ENCODE peak calls at places on chromosome 13, in seven cellular contexts. C, F, H, Q, O, K and P are unnamed samples.
A peak's percentile ranks its signal among the peaks of the same experiment; 100 is the strongest.

GRCh38 chr13:51396352-51396751 is 56.5 kb downstream of the INTS6 start:
- ATAC-seq in C (peak; percentile 47), F (no peak), H (no peak), Q (no peak), O (no peak), K (peak; percentile 89), P (no peak)

GRCh38 chr13:108609353-108609752 is 20.1 kb upstream of the MYO16 start:
- ATAC-seq in C (peak; percentile 58), F (peak; percentile 70), H (no peak), Q (peak; percentile 45), O (peak; percentile 38), K (peak; percentile 54), P (no peak)

GRCh38 chr13:114015608-114016295 is 41.9 kb upstream of the C13orf46 start:
- ATAC-seq in C (peak; percentile 69), F (no peak), H (peak; percentile 85), Q (no peak), O (peak; percentile 16), K (no peak), P (peak; percentile 83)

GRCh38 chr13:27921421-27921960 is 1.7 kb downstream of the PDX1 start:
- ATAC-seq in C (no peak), F (no peak), H (no peak), Q (peak; percentile 17), O (peak; percentile 21), K (no peak), P (no peak)

GRCh38 chr13:56247692-56248091 is 893.0 kb upstream of the PRR20A start:
- ATAC-seq in C (no peak), F (no peak), H (no peak), Q (no peak), O (no peak), K (no peak), P (no peak)

GRCh38 chr13:114219406-114219805 is 15.3 kb upstream of the CDC16 start:
- ATAC-seq in C (no peak), F (no peak), H (no peak), Q (no peak), O (no peak), K (no peak), P (no peak)

GRCh38 chr13:43664700-43665191 is 122.0 kb downstream of the ENOX1 start:
- ATAC-seq in C (peak; percentile 56), F (no peak), H (peak; percentile 50), Q (peak; percentile 42), O (no peak), K (no peak), P (peak; percentile 40)

GRCh38 chr13:77907653-77908341 is 10.8 kb downstream of the EDNRB start:
- ATAC-seq in C (no peak), F (no peak), H (peak; percentile 54), Q (peak; percentile 62), O (no peak), K (no peak), P (peak; percentile 39)

GRCh38 chr13:34162545-34162936 is 344.6 kb downstream of the RFC3 start:
- ATAC-seq in C (peak; percentile 31), F (no peak), H (peak; percentile 64), Q (no peak), O (no peak), K (no peak), P (peak; percentile 30)

GRCh38 chr13:73364706-73365105 is 305.9 kb downstream of the KLF5 start:
- ATAC-seq in C (no peak), F (no peak), H (no peak), Q (no peak), O (no peak), K (no peak), P (no peak)

GRCh38 chr13:36069881-36070366 is 61.3 kb downstream of the DCLK1 start:
- ATAC-seq in C (peak; percentile 85), F (no peak), H (peak; percentile 75), Q (no peak), O (no peak), K (no peak), P (peak; percentile 83)

GRCh38 chr13:34308725-34309124 is 490.8 kb downstream of the RFC3 start:
- ATAC-seq in C (no peak), F (no peak), H (no peak), Q (no peak), O (no peak), K (no peak), P (no peak)

GRCh38 chr13:103525530-103525929 is 459.3 kb upstream of the SLC10A2 start:
- ATAC-seq in C (no peak), F (no peak), H (no peak), Q (peak; percentile 68), O (no peak), K (no peak), P (no peak)

GRCh38 chr13:44022196-44022595 is 142.5 kb downstream of the LACC1 start:
- ATAC-seq in C (no peak), F (no peak), H (no peak), Q (no peak), O (no peak), K (no peak), P (no peak)

GRCh38 chr13:51856027-51856736 is 5.6 kb upstream of the CCDC70 start:
- ATAC-seq in C (no peak), F (no peak), H (no peak), Q (no peak), O (no peak), K (no peak), P (no peak)

GRCh38 chr13:27666951-27667350 is 45.3 kb downstream of the POLR1D start:
- ATAC-seq in C (no peak), F (no peak), H (no peak), Q (no peak), O (no peak), K (peak; percentile 44), P (no peak)

GRCh38 chr13:78323040-78323439 is 280.3 kb downstream of the POU4F1 start:
- ATAC-seq in C (no peak), F (no peak), H (no peak), Q (no peak), O (no peak), K (no peak), P (no peak)

GRCh38 chr13:24574847-24575246 is 62.3 kb upstream of the PARP4 start:
- ATAC-seq in C (no peak), F (no peak), H (no peak), Q (no peak), O (no peak), K (no peak), P (no peak)

GRCh38 chr13:66665991-66666390 is 564.1 kb downstream of the PCDH9 start:
- ATAC-seq in C (no peak), F (no peak), H (peak; percentile 34), Q (no peak), O (no peak), K (no peak), P (no peak)

GRCh38 chr13:29903524-29903923 is 53.1 kb upstream of the UBL3 start:
- ATAC-seq in C (no peak), F (no peak), H (no peak), Q (no peak), O (no peak), K (no peak), P (no peak)

GRCh38 chr13:29907670-29908069 is 57.3 kb upstream of the UBL3 start:
- ATAC-seq in C (no peak), F (no peak), H (no peak), Q (no peak), O (no peak), K (no peak), P (no peak)

GRCh38 chr13:29908411-29908810 is 58.0 kb upstream of the UBL3 start:
- ATAC-seq in C (peak; percentile 76), F (no peak), H (peak; percentile 68), Q (no peak), O (no peak), K (no peak), P (peak; percentile 40)

GRCh38 chr13:29906432-29907011 is 56.1 kb upstream of the UBL3 start:
- ATAC-seq in C (no peak), F (no peak), H (no peak), Q (no peak), O (no peak), K (no peak), P (no peak)

GRCh38 chr13:29905845-29906244 is 55.4 kb upstream of the UBL3 start:
- ATAC-seq in C (peak; percentile 55), F (no peak), H (peak; percentile 51), Q (peak; percentile 96), O (peak; percentile 71), K (no peak), P (peak; percentile 80)
- TF ChIP-seq POLR2A in C (no peak), F (no peak), H (no peak), Q (no peak), O (no peak), K (no peak), P (no peak)

GRCh38 chr13:30880151-30880551 is 25.9 kb upstream of the MEDAG start:
- ATAC-seq in C (peak; percentile 67), F (no peak), H (peak; percentile 79), Q (no peak), O (no peak), K (no peak), P (peak; percentile 48)

GRCh38 chr13:30881931-30882899 is 23.9 kb upstream of the MEDAG start:
- ATAC-seq in C (no peak), F (no peak), H (no peak), Q (no peak), O (no peak), K (no peak), P (no peak)

GRCh38 chr13:30881191-30881651 is 24.9 kb upstream of the MEDAG start:
- ATAC-seq in C (peak; percentile 85), F (no peak), H (peak; percentile 66), Q (no peak), O (no peak), K (no peak), P (peak; percentile 70)

GRCh38 chr13:30882996-30883766 is 22.9 kb upstream of the MEDAG start:
- ATAC-seq in C (no peak), F (no peak), H (no peak), Q (no peak), O (no peak), K (no peak), P (no peak)

DNA sequence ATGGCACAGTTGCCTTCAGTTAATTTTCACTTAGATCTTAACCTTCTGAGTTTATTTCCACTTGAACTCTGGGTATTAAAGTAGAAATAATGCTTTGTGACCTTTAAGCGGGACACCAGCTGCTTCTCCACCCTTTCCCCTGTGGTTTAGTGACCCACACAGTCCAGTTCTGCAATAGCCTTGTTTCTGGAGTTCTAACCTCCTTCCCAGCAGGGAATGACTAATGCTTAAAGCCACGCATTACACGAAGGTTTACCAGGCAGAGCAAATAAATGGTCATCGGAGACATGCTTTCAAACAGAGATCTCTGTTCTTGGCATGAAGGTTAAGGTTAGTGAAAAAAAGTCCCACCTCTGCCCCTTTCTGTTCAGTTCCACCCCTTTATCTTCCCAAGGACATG is 25.3 kb upstream of the MEDAG start:
- ATAC-seq in C (peak; percentile 93), F (no peak), H (peak; percentile 95), Q (no peak), O (peak; percentile 41), K (no peak), P (peak; percentile 92)
- H3K27ac ChIP-seq in C (peak overlapping the region; percentile 35), F (no peak overlapping the region), H (no peak overlapping the region), Q (no peak overlapping the region), O (no peak overlapping the region), K (no peak overlapping the region), P (peak overlapping the region; percentile 70)

DNA sequence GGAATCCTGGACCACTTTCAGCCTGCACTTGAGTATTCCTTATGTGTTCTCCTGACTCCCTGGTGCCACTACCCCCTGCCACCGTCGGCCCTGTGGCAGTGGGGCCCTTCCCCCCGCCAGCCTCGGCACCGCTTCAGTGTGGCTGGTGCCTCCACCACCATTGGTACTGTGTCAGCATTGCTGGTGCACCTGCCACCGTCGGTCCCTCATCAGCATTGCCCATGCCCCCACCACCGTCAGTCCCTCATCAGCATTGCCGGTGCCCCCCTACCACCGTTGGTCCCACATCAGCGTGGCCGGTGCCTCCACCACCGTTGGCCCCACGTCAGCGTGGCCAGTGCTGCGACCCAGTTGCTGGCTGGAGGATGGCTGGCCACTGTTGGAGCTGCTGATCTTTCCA is 228.5 kb downstream of the TM9SF2 start:
- ATAC-seq in C (no peak), F (no peak), H (no peak), Q (no peak), O (no peak), K (no peak), P (no peak)
- H3K4me1 ChIP-seq in C (no peaks in the 10 kb centered on the region), F (no peaks in the 10 kb centered on the region), H (no peaks in the 10 kb centered on the region), Q (no peaks in the 10 kb centered on the region), O (no peaks in the 10 kb centered on the region), K (no peaks in the 10 kb centered on the region), P (no peaks in the 10 kb centered on the region)

GRCh38 chr13:110719036-110719710 is 5.7 kb downstream of the ING1 start:
- ATAC-seq in C (no peak), F (no peak), H (no peak), Q (no peak), O (no peak), K (no peak), P (no peak)
- TF ChIP-seq POLR2A in C (no peak), F (no peak), H (no peak), Q (no peak), O (no peak), K (no peak), P (no peak)